ENCODE peak calls at places on chromosomes 13 and 19, in five cellular contexts. Y is osteocyte, S is HEK293T, J is NCI-H1048, R is fibroblast of pulmonary artery. H is an unnamed sample.

GRCh38 chr13:48738261-48738755 is 84.6 kb downstream of the CYSLTR2 start:
- DNase-seq in Y (no peak), J (no peak), R (no peak), S (no peak), H (no peak)

GRCh38 chr19:49042177-49042576 is 1.5 kb upstream of the CGB5 start:
- DNase-seq in R (no peak), S (no peak), J (no peak), Y (no peak), H (no peak)

GRCh38 chr19:15194938-15195337 is 5.9 kb downstream of the NOTCH3 start:
- DNase-seq in R (peak; percentile 56), S (no peak), Y (no peak), J (no peak), H (no peak)

GRCh38 chr13:53110181-53110580 is 81.6 kb downstream of the OLFM4 start:
- DNase-seq in Y (no peak), R (no peak), S (no peak), J (no peak), H (no peak)

GRCh38 chr19:37933965-37934364 is 27.0 kb downstream of the SIPA1L3 start:
- DNase-seq in R (peak; percentile 67), S (peak; percentile 38), Y (no peak), J (no peak), H (no peak)

GRCh38 chr13:76330756-76331155 is 555.4 kb downstream of the KCTD12 start:
- DNase-seq in Y (no peak), J (no peak), R (no peak), S (no peak), H (no peak)

GRCh38 chr19:50319156-50319555 is 10.0 kb downstream of the KCNC3 start:
- DNase-seq in Y (no peak), R (no peak), J (no peak), S (no peak), H (no peak)

GRCh38 chr19:16078759-16079707 is 2.7 kb downstream of the TPM4 start:
- DNase-seq in R (peak; percentile 97), J (peak; percentile 41), Y (no peak), S (peak; percentile 33), H (no peak)

GRCh38 chr13:77702364-77702763 is 4.9 kb downstream of the SLAIN1 start:
- DNase-seq in J (no peak), S (no peak), Y (no peak), R (no peak), H (no peak)

GRCh38 chr19:6020166-6020967 is 42.4 kb upstream of the RANBP3 start:
- DNase-seq in J (no peak), S (no peak), Y (no peak), R (no peak), H (no peak)

GRCh38 chr13:20713751-20714150 is 10.3 kb downstream of the IL17D start:
- DNase-seq in S (no peak), J (no peak), R (peak; percentile 43), Y (no peak), H (no peak)

GRCh38 chr19:49017666-49018351 is 918 bp upstream of the LHB start:
- DNase-seq in Y (peak; percentile 90), R (peak; percentile 49), J (no peak), S (peak; percentile 69), H (no peak)

GRCh38 chr19:7130043-7130442 is 60.5 kb downstream of the ZNF557 start:
- DNase-seq in Y (no peak), S (no peak), J (no peak), R (no peak), H (no peak)

GRCh38 chr13:52949744-52950143 is 78.9 kb upstream of the OLFM4 start:
- DNase-seq in J (no peak), R (no peak), S (no peak), Y (no peak), H (no peak)

GRCh38 chr19:535017-535835 is 3.7 kb downstream of the CDC34 start:
- DNase-seq in R (no peak), Y (no peak), S (no peak), J (no peak), H (no peak)

GRCh38 chr19:37989855-37990254 is 82.8 kb downstream of the SIPA1L3 start:
- DNase-seq in S (no peak), Y (no peak), J (no peak), R (no peak), H (no peak)

GRCh38 chr19:19319725-19320361 is 466 bp downstream of the SUGP1 start:
- DNase-seq in J (no peak), Y (no peak), R (no peak), S (no peak), H (no peak)

GRCh38 chr19:17347361-17347760 is 10.0 kb downstream of the GTPBP3 start:
- DNase-seq in R (peak; percentile 52), Y (no peak), S (no peak), J (no peak), H (no peak)

GRCh38 chr19:29247912-29248311 is 35.0 kb upstream of the UQCRFS1 start:
- DNase-seq in Y (no peak), R (no peak), J (no peak), S (no peak), H (no peak)

GRCh38 chr19:55259540-55260210 is 858 bp upstream of the PPP6R1 start:
- DNase-seq in Y (no peak), S (no peak), R (peak; percentile 7), J (no peak), H (no peak)

H was measured in NCI-H1436 treated with DMSO at 0.1 percent for 48 hours.